ENCODE peak calls at places on chromosomes 7 and 10, in four cellular contexts. G is stimulated activated CD4-positive, alpha-beta T cell treated with anti-CD3 and anti-CD28 coated beads, Interleukin-15, amount 100 ng/mL, for 1 hour; I is CD4-positive, CD25-positive, alpha-beta regulatory T cell; D is ELR. W is an unnamed sample.

GRCh38 chr10:57979466-57979865 is 288.2 kb downstream of the IPMK start:
- DNase-seq in G (no peak), I (no peak), D (peak), W (no peak)

GRCh38 chr7:78134256-78134655 is 335.7 kb downstream of the PHTF2 start:
- DNase-seq in I (peak), G (no peak), D (peak), W (peak)

GRCh38 chr10:76007206-76007605 is 575.8 kb downstream of the LRMDA start:
- DNase-seq in I (no peak), G (no peak), D (no peak), W (no peak)

GRCh38 chr10:123582084-123582989 is 83.8 kb upstream of the GPR26 start:
- DNase-seq in D (peak), I (peak), G (peak), W (peak)

GRCh38 chr7:147196476-147196875 is 1079.9 kb downstream of the CNTNAP2 start:
- DNase-seq in I (no peak), D (no peak), G (no peak), W (no peak)

GRCh38 chr7:117012284-117013174 is 59.2 kb downstream of the ST7 start:
- DNase-seq in I (peak), D (peak), G (no peak), W (no peak)

GRCh38 chr7:44962483-44963251 is 16.1 kb downstream of the MYO1G start:
- DNase-seq in G (no peak), D (no peak), I (peak), W (no peak)

GRCh38 chr10:65548046-65548445 is 1377.8 kb upstream of the LRRTM3 start:
- DNase-seq in G (no peak), I (no peak), D (no peak), W (no peak)

GRCh38 chr10:79116801-79117723 is 48.3 kb downstream of the ZMIZ1 start:
- DNase-seq in D (no peak), G (no peak), I (no peak), W (no peak)

GRCh38 chr7:131654668-131655326 is 98.4 kb upstream of the PODXL start:
- DNase-seq in G (peak), D (peak), I (peak), W (peak)

GRCh38 chr10:97584060-97584797 is at the start of gene HOGA1:
- DNase-seq in D (peak), I (no peak), G (no peak), W (peak)

GRCh38 chr7:93442478-93443224 is 131.9 kb downstream of the CALCR start:
- DNase-seq in I (peak), D (peak), G (no peak), W (no peak)

GRCh38 chr10:112361951-112362770 is 11.8 kb upstream of the ACSL5 start:
- DNase-seq in D (peak), I (no peak), G (no peak), W (peak)

GRCh38 chr7:91435386-91436059 is 171.3 kb downstream of the FZD1 start:
- DNase-seq in D (no peak), I (no peak), G (no peak), W (no peak)

GRCh38 chr7:36661135-36661840 is 63.0 kb downstream of the AOAH start:
- DNase-seq in G (no peak), D (peak), I (no peak), W (no peak)

GRCh38 chr7:140601566-140602174 is 38.9 kb downstream of the DENND2A start:
- DNase-seq in G (no peak), I (no peak), D (no peak), W (no peak)

GRCh38 chr10:122294006-122294405 is 22.9 kb downstream of the BTBD16 start:
- DNase-seq in G (no peak), I (no peak), D (no peak), W (no peak)

GRCh38 chr7:42694894-42695553 is 216.8 kb downstream of the C7orf25 start:
- DNase-seq in G (no peak), D (no peak), I (no peak), W (no peak)

GRCh38 chr7:66627151-66627681 is 1.5 kb upstream of the KCTD7 start:
- DNase-seq in D (no peak), G (no peak), I (no peak), W (no peak)

GRCh38 chr7:111357691-111358090 is 204.6 kb downstream of the IMMP2L start:
- DNase-seq in D (peak), G (no peak), I (no peak), W (no peak)

W was measured in midbrain.